ENCODE peak calls at places on chromosomes 12 and 14, in eight cellular contexts. One of them, this sample, is unnamed.
A peak's percentile ranks its signal among the peaks of the same experiment; 100 is the strongest.

GRCh38 chr12:46549527-46550265 is 177.1 kb upstream of the SLC38A2 start:
- DNase-seq in IMR-90: peak; percentile 97
- DNase-seq in Karpas-422: no peak
- DNase-seq in tibial artery: no peak
- DNase-seq in hepatocyte: no peak
- DNase-seq in endothelial cell of umbilical vein: peak; percentile 61
- DNase-seq in endodermal cell: no peak
- DNase-seq in mammary epithelial cell: peak; percentile 92
- DNase-seq in this sample: no peak

GRCh38 chr14:51014625-51015024 is 70.3 kb upstream of the PYGL start:
- DNase-seq in endodermal cell: no peak
- DNase-seq in tibial artery: no peak
- DNase-seq in IMR-90: no peak
- DNase-seq in Karpas-422: no peak
- DNase-seq in endothelial cell of umbilical vein: peak; percentile 18
- DNase-seq in hepatocyte: no peak
- DNase-seq in mammary epithelial cell: no peak
- DNase-seq in this sample: no peak

GRCh38 chr14:61281186-61281676 is at the start of gene TMEM30B:
- DNase-seq in mammary epithelial cell: peak; percentile 87
- DNase-seq in endodermal cell: peak; percentile 96
- DNase-seq in hepatocyte: peak; percentile 89
- DNase-seq in endothelial cell of umbilical vein: no peak
- DNase-seq in IMR-90: no peak
- DNase-seq in Karpas-422: no peak
- DNase-seq in tibial artery: no peak
- DNase-seq in this sample: no peak

GRCh38 chr12:21527451-21528180 is 1.5 kb downstream of the SPX start:
- DNase-seq in mammary epithelial cell: peak; percentile 55
- DNase-seq in endodermal cell: peak; percentile 93
- DNase-seq in Karpas-422: peak; percentile 97
- DNase-seq in hepatocyte: peak; percentile 73
- DNase-seq in IMR-90: peak; percentile 18
- DNase-seq in tibial artery: peak; percentile 67
- DNase-seq in endothelial cell of umbilical vein: peak; percentile 36
- DNase-seq in this sample: no peak

GRCh38 chr14:61877050-61877390 is 114.8 kb downstream of the SNAPC1 start:
- DNase-seq in mammary epithelial cell: no peak
- DNase-seq in endodermal cell: no peak
- DNase-seq in endothelial cell of umbilical vein: no peak
- DNase-seq in IMR-90: no peak
- DNase-seq in hepatocyte: no peak
- DNase-seq in tibial artery: no peak
- DNase-seq in Karpas-422: no peak
- DNase-seq in this sample: no peak

GRCh38 chr14:79293482-79293881 is 917.8 kb downstream of the DIO2 start:
- DNase-seq in IMR-90: peak; percentile 15
- DNase-seq in mammary epithelial cell: no peak
- DNase-seq in endothelial cell of umbilical vein: no peak
- DNase-seq in tibial artery: no peak
- DNase-seq in Karpas-422: no peak
- DNase-seq in hepatocyte: no peak
- DNase-seq in endodermal cell: peak; percentile 47
- DNase-seq in this sample: no peak

GRCh38 chr12:94650143-94651056 is at the start of gene TMCC3:
- DNase-seq in tibial artery: peak; percentile 78
- DNase-seq in IMR-90: no peak
- DNase-seq in endothelial cell of umbilical vein: peak; percentile 72
- DNase-seq in endodermal cell: peak; percentile 81
- DNase-seq in mammary epithelial cell: peak; percentile 68
- DNase-seq in hepatocyte: peak; percentile 77
- DNase-seq in Karpas-422: no peak
- DNase-seq in this sample: no peak

GRCh38 chr12:128817115-128818015 is 6.4 kb downstream of the SLC15A4 start:
- DNase-seq in IMR-90: peak; percentile 55
- DNase-seq in mammary epithelial cell: peak; percentile 60
- DNase-seq in endodermal cell: no peak
- DNase-seq in hepatocyte: peak; percentile 40
- DNase-seq in Karpas-422: peak; percentile 44
- DNase-seq in endothelial cell of umbilical vein: no peak
- DNase-seq in tibial artery: peak; percentile 86
- DNase-seq in this sample: no peak

GRCh38 chr12:49627752-49628360 is 4.5 kb downstream of the PRPF40B start:
- DNase-seq in endodermal cell: peak; percentile 39
- DNase-seq in tibial artery: no peak
- DNase-seq in mammary epithelial cell: peak; percentile 62
- DNase-seq in endothelial cell of umbilical vein: peak; percentile 59
- DNase-seq in hepatocyte: no peak
- DNase-seq in IMR-90: peak; percentile 49
- DNase-seq in Karpas-422: no peak
- DNase-seq in this sample: no peak

GRCh38 chr12:6980075-6980474 is 9.4 kb downstream of the EMG1 start:
- DNase-seq in mammary epithelial cell: no peak
- DNase-seq in endothelial cell of umbilical vein: no peak
- DNase-seq in endodermal cell: no peak
- DNase-seq in tibial artery: no peak
- DNase-seq in hepatocyte: no peak
- DNase-seq in IMR-90: no peak
- DNase-seq in Karpas-422: no peak
- DNase-seq in this sample: no peak

GRCh38 chr14:75295061-75295461 is 16.4 kb downstream of the FOS start:
- DNase-seq in tibial artery: peak; percentile 86
- DNase-seq in endodermal cell: peak; percentile 83
- DNase-seq in Karpas-422: no peak
- DNase-seq in endothelial cell of umbilical vein: peak; percentile 59
- DNase-seq in IMR-90: peak; percentile 78
- DNase-seq in mammary epithelial cell: peak; percentile 38
- DNase-seq in hepatocyte: peak; percentile 90
- DNase-seq in this sample: peak; percentile 82

GRCh38 chr12:16612647-16613046 is 6.7 kb upstream of the LMO3 start:
- DNase-seq in mammary epithelial cell: peak; percentile 51
- DNase-seq in IMR-90: peak; percentile 20
- DNase-seq in endodermal cell: no peak
- DNase-seq in Karpas-422: no peak
- DNase-seq in endothelial cell of umbilical vein: no peak
- DNase-seq in hepatocyte: no peak
- DNase-seq in tibial artery: no peak
- DNase-seq in this sample: no peak

GRCh38 chr12:19002192-19002591 is 127.3 kb upstream of the PLEKHA5 start:
- DNase-seq in mammary epithelial cell: no peak
- DNase-seq in IMR-90: no peak
- DNase-seq in endothelial cell of umbilical vein: no peak
- DNase-seq in Karpas-422: no peak
- DNase-seq in endodermal cell: no peak
- DNase-seq in hepatocyte: no peak
- DNase-seq in tibial artery: no peak
- DNase-seq in this sample: no peak

GRCh38 chr12:19148860-19149259 is 19.3 kb downstream of the PLEKHA5 start:
- DNase-seq in Karpas-422: peak; percentile 55
- DNase-seq in tibial artery: no peak
- DNase-seq in endothelial cell of umbilical vein: no peak
- DNase-seq in IMR-90: no peak
- DNase-seq in mammary epithelial cell: no peak
- DNase-seq in endodermal cell: no peak
- DNase-seq in hepatocyte: no peak
- DNase-seq in this sample: no peak

GRCh38 chr12:26204612-26205289 is 9.4 kb downstream of the SSPN start:
- DNase-seq in endothelial cell of umbilical vein: peak; percentile 14
- DNase-seq in hepatocyte: no peak
- DNase-seq in mammary epithelial cell: no peak
- DNase-seq in IMR-90: no peak
- DNase-seq in Karpas-422: no peak
- DNase-seq in endodermal cell: no peak
- DNase-seq in tibial artery: no peak
- DNase-seq in this sample: peak; percentile 75

GRCh38 chr12:40039598-40039997 is 66.3 kb downstream of the SLC2A13 start:
- DNase-seq in endodermal cell: no peak
- DNase-seq in mammary epithelial cell: no peak
- DNase-seq in endothelial cell of umbilical vein: no peak
- DNase-seq in Karpas-422: no peak
- DNase-seq in hepatocyte: no peak
- DNase-seq in tibial artery: no peak
- DNase-seq in IMR-90: no peak
- DNase-seq in this sample: no peak

GRCh38 chr14:87643005-87643404 is 350.0 kb downstream of the GALC start:
- DNase-seq in IMR-90: no peak
- DNase-seq in tibial artery: no peak
- DNase-seq in endodermal cell: no peak
- DNase-seq in hepatocyte: peak; percentile 40
- DNase-seq in endothelial cell of umbilical vein: no peak
- DNase-seq in mammary epithelial cell: peak; percentile 5
- DNase-seq in Karpas-422: no peak
- DNase-seq in this sample: peak; percentile 66

GRCh38 chr14:59534361-59534987 is 42.1 kb downstream of the CCDC175 start:
- DNase-seq in IMR-90: peak; percentile 44
- DNase-seq in endothelial cell of umbilical vein: no peak
- DNase-seq in tibial artery: no peak
- DNase-seq in endodermal cell: no peak
- DNase-seq in hepatocyte: no peak
- DNase-seq in Karpas-422: peak; percentile 35
- DNase-seq in mammary epithelial cell: no peak
- DNase-seq in this sample: no peak

GRCh38 chr12:65308601-65309071 is 30.2 kb downstream of the MSRB3 start:
- DNase-seq in endothelial cell of umbilical vein: peak; percentile 93
- DNase-seq in hepatocyte: no peak
- DNase-seq in mammary epithelial cell: peak; percentile 24
- DNase-seq in Karpas-422: no peak
- DNase-seq in tibial artery: no peak
- DNase-seq in endodermal cell: no peak
- DNase-seq in IMR-90: peak; percentile 45
- DNase-seq in this sample: no peak
- H3K4me1 ChIP-seq in endothelial cell of umbilical vein: peaks cover 46% of the 10 kb centered on the region
- H3K4me1 ChIP-seq in hepatocyte: peaks cover 13% of the 10 kb centered on the region
- H3K4me1 ChIP-seq in mammary epithelial cell: peaks cover 32% of the 10 kb centered on the region
- H3K4me1 ChIP-seq in Karpas-422: no peaks in the 10 kb centered on the region
- H3K4me1 ChIP-seq in tibial artery: peaks cover 25% of the 10 kb centered on the region
- H3K4me1 ChIP-seq in endodermal cell: no peaks in the 10 kb centered on the region
- H3K4me1 ChIP-seq in IMR-90: peaks cover 16% of the 10 kb centered on the region
- H3K4me1 ChIP-seq in this sample: peaks cover 30% of the 10 kb centered on the region

DNA sequence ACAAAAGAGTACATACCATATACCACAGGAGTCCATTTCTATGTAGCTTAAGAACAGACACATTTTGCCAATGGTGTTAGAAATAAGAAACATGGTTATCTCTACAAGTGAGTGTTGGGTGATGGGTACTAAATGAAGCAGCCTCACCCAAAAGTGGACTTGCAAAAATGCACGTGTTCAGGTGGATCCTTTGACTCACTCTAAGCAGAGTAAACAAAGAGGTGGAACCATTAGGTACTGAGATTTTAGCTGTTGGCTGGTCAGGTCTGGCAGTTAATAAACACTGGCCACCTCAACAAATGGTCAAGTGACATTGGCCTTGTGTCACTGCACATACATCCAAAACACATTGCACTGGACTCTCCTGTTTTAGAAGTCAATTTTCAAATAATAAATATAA is 27.6 kb downstream of the EVL start:
- DNase-seq in tibial artery: no peak
- DNase-seq in IMR-90: no peak
- DNase-seq in endodermal cell: no peak
- DNase-seq in Karpas-422: no peak
- DNase-seq in hepatocyte: no peak
- DNase-seq in mammary epithelial cell: peak; percentile 17
- DNase-seq in endothelial cell of umbilical vein: no peak
- DNase-seq in this sample: no peak
- H3K4me1 ChIP-seq in tibial artery: no peaks in the 10 kb centered on the region
- H3K4me1 ChIP-seq in IMR-90: peaks cover 8% of the 10 kb centered on the region
- H3K4me1 ChIP-seq in endodermal cell: no peaks in the 10 kb centered on the region
- H3K4me1 ChIP-seq in Karpas-422: no peaks in the 10 kb centered on the region
- H3K4me1 ChIP-seq in hepatocyte: no peaks in the 10 kb centered on the region
- H3K4me1 ChIP-seq in mammary epithelial cell: peaks cover 12% of the 10 kb centered on the region
- H3K4me1 ChIP-seq in endothelial cell of umbilical vein: no peaks in the 10 kb centered on the region
- H3K4me1 ChIP-seq in this sample: no peaks in the 10 kb centered on the region

DNA sequence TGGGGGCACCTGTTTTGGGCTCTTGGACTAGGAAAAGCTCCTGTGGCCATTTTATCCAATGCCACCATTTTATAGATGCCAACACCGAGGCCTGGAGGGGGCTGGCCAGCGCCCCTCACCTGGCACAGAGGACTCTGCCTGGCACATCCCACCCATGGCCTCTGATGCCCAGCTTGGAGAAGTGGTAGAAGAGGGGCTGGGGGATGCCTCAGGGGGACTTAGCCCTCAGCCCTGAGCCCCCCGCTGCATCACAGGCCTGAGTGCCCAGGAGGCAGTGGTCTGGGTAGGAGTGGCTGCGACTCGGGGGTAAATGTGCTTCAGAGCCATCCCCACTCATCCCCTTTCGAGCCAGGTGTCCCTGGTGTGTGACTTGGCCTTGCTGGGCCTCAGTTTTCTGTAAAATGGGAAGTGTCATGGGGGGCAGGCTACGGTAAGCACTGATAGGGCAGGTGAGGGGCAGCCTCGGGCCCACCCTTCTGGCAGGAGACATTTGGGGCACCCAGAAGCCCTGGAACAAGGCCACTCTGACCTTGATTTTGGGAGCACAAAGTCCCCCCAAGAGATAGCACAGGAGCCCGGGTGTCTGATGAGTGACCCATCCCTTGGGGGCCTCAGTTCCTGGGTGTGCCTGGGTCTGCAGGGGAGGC is 22.5 kb downstream of the SH2B3 start:
- DNase-seq in hepatocyte: no peak
- DNase-seq in endodermal cell: no peak
- DNase-seq in endothelial cell of umbilical vein: no peak
- DNase-seq in IMR-90: no peak
- DNase-seq in mammary epithelial cell: no peak
- DNase-seq in tibial artery: no peak
- DNase-seq in Karpas-422: no peak
- DNase-seq in this sample: no peak
- H3K4me1 ChIP-seq in hepatocyte: peaks cover 23% of the 10 kb centered on the region
- H3K4me1 ChIP-seq in endodermal cell: peaks cover 7% of the 10 kb centered on the region
- H3K4me1 ChIP-seq in endothelial cell of umbilical vein: peaks cover 80% of the 10 kb centered on the region
- H3K4me1 ChIP-seq in IMR-90: peaks cover 14% of the 10 kb centered on the region
- H3K4me1 ChIP-seq in mammary epithelial cell: peaks cover 20% of the 10 kb centered on the region
- H3K4me1 ChIP-seq in tibial artery: peaks cover 23% of the 10 kb centered on the region
- H3K4me1 ChIP-seq in Karpas-422: peaks cover 32% of the 10 kb centered on the region
- H3K4me1 ChIP-seq in this sample: peaks cover 92% of the 10 kb centered on the region

GRCh38 chr12:67434653-67435375 is 165.7 kb downstream of the CAND1 start:
- DNase-seq in Karpas-422: no peak
- DNase-seq in endothelial cell of umbilical vein: no peak
- DNase-seq in endodermal cell: peak; percentile 6
- DNase-seq in tibial artery: no peak
- DNase-seq in mammary epithelial cell: peak; percentile 67
- DNase-seq in hepatocyte: peak; percentile 66
- DNase-seq in IMR-90: peak; percentile 99
- DNase-seq in this sample: peak; percentile 69

GRCh38 chr12:67439611-67440010 is 170.5 kb downstream of the CAND1 start:
- DNase-seq in endodermal cell: no peak
- DNase-seq in tibial artery: no peak
- DNase-seq in endothelial cell of umbilical vein: no peak
- DNase-seq in Karpas-422: no peak
- DNase-seq in hepatocyte: no peak
- DNase-seq in IMR-90: no peak
- DNase-seq in mammary epithelial cell: no peak
- DNase-seq in this sample: no peak

GRCh38 chr12:67433393-67434175 is 164.4 kb downstream of the CAND1 start:
- DNase-seq in endodermal cell: no peak
- DNase-seq in mammary epithelial cell: no peak
- DNase-seq in hepatocyte: no peak
- DNase-seq in tibial artery: no peak
- DNase-seq in endothelial cell of umbilical vein: no peak
- DNase-seq in IMR-90: peak; percentile 74
- DNase-seq in Karpas-422: peak; percentile 60
- DNase-seq in this sample: no peak

GRCh38 chr12:67436230-67436629 is 167.1 kb downstream of the CAND1 start:
- DNase-seq in IMR-90: peak; percentile 24
- DNase-seq in endodermal cell: no peak
- DNase-seq in endothelial cell of umbilical vein: no peak
- DNase-seq in Karpas-422: no peak
- DNase-seq in tibial artery: no peak
- DNase-seq in hepatocyte: no peak
- DNase-seq in mammary epithelial cell: no peak
- DNase-seq in this sample: no peak

GRCh38 chr12:67437011-67437410 is 167.9 kb downstream of the CAND1 start:
- DNase-seq in IMR-90: no peak
- DNase-seq in endothelial cell of umbilical vein: no peak
- DNase-seq in endodermal cell: no peak
- DNase-seq in mammary epithelial cell: no peak
- DNase-seq in Karpas-422: no peak
- DNase-seq in tibial artery: no peak
- DNase-seq in hepatocyte: no peak
- DNase-seq in this sample: no peak
- H3K4me1 ChIP-seq in IMR-90: peaks cover 13% of the 10 kb centered on the region
- H3K4me1 ChIP-seq in endothelial cell of umbilical vein: no peaks in the 10 kb centered on the region
- H3K4me1 ChIP-seq in endodermal cell: no peaks in the 10 kb centered on the region
- H3K4me1 ChIP-seq in mammary epithelial cell: peaks cover 21% of the 10 kb centered on the region
- H3K4me1 ChIP-seq in Karpas-422: peaks cover 26% of the 10 kb centered on the region
- H3K4me1 ChIP-seq in tibial artery: peaks cover 20% of the 10 kb centered on the region
- H3K4me1 ChIP-seq in hepatocyte: peaks cover 20% of the 10 kb centered on the region
- H3K4me1 ChIP-seq in this sample: no peaks in the 10 kb centered on the region

This sample was measured in right atrium auricular region.